ENCODE peak calls at places on chromosomes 16 and 17, in six cellular contexts. One of them, this sample, is unnamed.

GRCh38 chr16:22861585-22861984 is 47.6 kb downstream of the HS3ST2 start:
- DNase-seq in CD8-positive, alpha-beta T cell: no peak
- DNase-seq in AG09309: no peak
- DNase-seq in pancreas: no peak
- DNase-seq in uterus: no peak
- DNase-seq in lung: no peak
- DNase-seq in this sample: no peak

GRCh38 chr16:57988929-57989328 is 11.5 kb downstream of the ZNF319 start:
- DNase-seq in CD8-positive, alpha-beta T cell: no peak
- DNase-seq in AG09309: no peak
- DNase-seq in pancreas: no peak
- DNase-seq in uterus: no peak
- DNase-seq in lung: no peak
- DNase-seq in this sample: no peak

GRCh38 chr17:78130439-78131101 is at the start of gene TMC8:
- DNase-seq in CD8-positive, alpha-beta T cell: peak
- DNase-seq in AG09309: no peak
- DNase-seq in pancreas: no peak
- DNase-seq in uterus: no peak
- DNase-seq in lung: peak
- DNase-seq in this sample: peak

GRCh38 chr17:82278786-82279379 is 5.4 kb upstream of the CSNK1D start:
- DNase-seq in CD8-positive, alpha-beta T cell: no peak
- DNase-seq in AG09309: no peak
- DNase-seq in pancreas: no peak
- DNase-seq in uterus: no peak
- DNase-seq in lung: no peak
- DNase-seq in this sample: no peak

GRCh38 chr16:55120408-55120807 is 189.7 kb downstream of the IRX5 start:
- DNase-seq in CD8-positive, alpha-beta T cell: no peak
- DNase-seq in AG09309: peak
- DNase-seq in pancreas: no peak
- DNase-seq in uterus: no peak
- DNase-seq in lung: no peak
- DNase-seq in this sample: no peak

GRCh38 chr17:27283057-27283456 is 10.9 kb upstream of the WSB1 start:
- DNase-seq in CD8-positive, alpha-beta T cell: no peak
- DNase-seq in AG09309: no peak
- DNase-seq in pancreas: no peak
- DNase-seq in uterus: no peak
- DNase-seq in lung: no peak
- DNase-seq in this sample: no peak

GRCh38 chr17:42520540-42520951 is 15.5 kb upstream of the NAGLU start:
- DNase-seq in CD8-positive, alpha-beta T cell: no peak
- DNase-seq in AG09309: no peak
- DNase-seq in pancreas: no peak
- DNase-seq in uterus: no peak
- DNase-seq in lung: no peak
- DNase-seq in this sample: no peak

GRCh38 chr16:4322121-4323035 is 6.5 kb downstream of the GLIS2 start:
- DNase-seq in CD8-positive, alpha-beta T cell: no peak
- DNase-seq in AG09309: no peak
- DNase-seq in pancreas: peak
- DNase-seq in uterus: no peak
- DNase-seq in lung: no peak
- DNase-seq in this sample: no peak

GRCh38 chr16:16938009-16938408 is 532.8 kb downstream of the XYLT1 start:
- DNase-seq in CD8-positive, alpha-beta T cell: no peak
- DNase-seq in AG09309: no peak
- DNase-seq in pancreas: no peak
- DNase-seq in uterus: no peak
- DNase-seq in lung: no peak
- DNase-seq in this sample: no peak

GRCh38 chr16:16934660-16935059 is 536.1 kb downstream of the XYLT1 start:
- DNase-seq in CD8-positive, alpha-beta T cell: no peak
- DNase-seq in AG09309: no peak
- DNase-seq in pancreas: no peak
- DNase-seq in uterus: no peak
- DNase-seq in lung: no peak
- DNase-seq in this sample: no peak

GRCh38 chr16:16938980-16939379 is 531.8 kb downstream of the XYLT1 start:
- DNase-seq in CD8-positive, alpha-beta T cell: no peak
- DNase-seq in AG09309: no peak
- DNase-seq in pancreas: no peak
- DNase-seq in uterus: no peak
- DNase-seq in lung: no peak
- DNase-seq in this sample: no peak

GRCh38 chr16:16930309-16931000 is 540.3 kb downstream of the XYLT1 start:
- DNase-seq in CD8-positive, alpha-beta T cell: no peak
- DNase-seq in AG09309: no peak
- DNase-seq in pancreas: no peak
- DNase-seq in uterus: no peak
- DNase-seq in lung: no peak
- DNase-seq in this sample: no peak

GRCh38 chr16:16933861-16934260 is 536.9 kb downstream of the XYLT1 start:
- DNase-seq in CD8-positive, alpha-beta T cell: no peak
- DNase-seq in AG09309: no peak
- DNase-seq in pancreas: no peak
- DNase-seq in uterus: no peak
- DNase-seq in lung: no peak
- DNase-seq in this sample: no peak
- TF ChIP-seq CTCF in CD8-positive, alpha-beta T cell: no peak
- TF ChIP-seq CTCF in AG09309: no peak
- TF ChIP-seq CTCF in pancreas: no peak
- TF ChIP-seq CTCF in uterus: no peak
- TF ChIP-seq CTCF in lung: no peak
- TF ChIP-seq CTCF in this sample: no peak

GRCh38 chr17:35748979-35749378 is 4.1 kb downstream of the GAS2L2 start:
- DNase-seq in CD8-positive, alpha-beta T cell: no peak
- DNase-seq in AG09309: no peak
- DNase-seq in pancreas: no peak
- DNase-seq in uterus: no peak
- DNase-seq in lung: no peak
- DNase-seq in this sample: no peak

GRCh38 chr17:35748323-35748960 is 4.6 kb downstream of the GAS2L2 start:
- DNase-seq in CD8-positive, alpha-beta T cell: no peak
- DNase-seq in AG09309: no peak
- DNase-seq in pancreas: peak
- DNase-seq in uterus: no peak
- DNase-seq in lung: no peak
- DNase-seq in this sample: no peak

GRCh38 chr17:35746956-35747355 is 6.1 kb downstream of the GAS2L2 start:
- DNase-seq in CD8-positive, alpha-beta T cell: no peak
- DNase-seq in AG09309: no peak
- DNase-seq in pancreas: no peak
- DNase-seq in uterus: no peak
- DNase-seq in lung: no peak
- DNase-seq in this sample: no peak

GRCh38 chr17:35745749-35746320 is 7.2 kb downstream of the GAS2L2 start:
- DNase-seq in CD8-positive, alpha-beta T cell: no peak
- DNase-seq in AG09309: no peak
- DNase-seq in pancreas: no peak
- DNase-seq in uterus: no peak
- DNase-seq in lung: no peak
- DNase-seq in this sample: no peak

GRCh38 chr17:35747540-35748017 is 5.5 kb downstream of the GAS2L2 start:
- DNase-seq in CD8-positive, alpha-beta T cell: peak
- DNase-seq in AG09309: peak
- DNase-seq in pancreas: peak
- DNase-seq in uterus: peak
- DNase-seq in lung: peak
- DNase-seq in this sample: peak
- TF ChIP-seq CTCF in CD8-positive, alpha-beta T cell: peak
- TF ChIP-seq CTCF in AG09309: peak
- TF ChIP-seq CTCF in pancreas: peak
- TF ChIP-seq CTCF in uterus: peak
- TF ChIP-seq CTCF in lung: peak
- TF ChIP-seq CTCF in this sample: no peak

GRCh38 chr16:15044286-15044685 is 11.6 kb downstream of the NTAN1 start:
- DNase-seq in CD8-positive, alpha-beta T cell: no peak
- DNase-seq in AG09309: no peak
- DNase-seq in pancreas: no peak
- DNase-seq in uterus: no peak
- DNase-seq in lung: no peak
- DNase-seq in this sample: no peak

GRCh38 chr16:15043344-15043743 is 12.5 kb downstream of the NTAN1 start:
- DNase-seq in CD8-positive, alpha-beta T cell: no peak
- DNase-seq in AG09309: no peak
- DNase-seq in pancreas: no peak
- DNase-seq in uterus: no peak
- DNase-seq in lung: no peak
- DNase-seq in this sample: no peak

GRCh38 chr16:15038689-15039088 is 17.2 kb downstream of the NTAN1 start:
- DNase-seq in CD8-positive, alpha-beta T cell: no peak
- DNase-seq in AG09309: no peak
- DNase-seq in pancreas: no peak
- DNase-seq in uterus: no peak
- DNase-seq in lung: no peak
- DNase-seq in this sample: no peak

GRCh38 chr16:15037745-15038144 is 18.1 kb downstream of the NTAN1 start:
- DNase-seq in CD8-positive, alpha-beta T cell: no peak
- DNase-seq in AG09309: no peak
- DNase-seq in pancreas: no peak
- DNase-seq in uterus: no peak
- DNase-seq in lung: no peak
- DNase-seq in this sample: no peak

GRCh38 chr16:15041260-15042011 is 14.4 kb downstream of the NTAN1 start:
- DNase-seq in CD8-positive, alpha-beta T cell: no peak
- DNase-seq in AG09309: peak
- DNase-seq in pancreas: no peak
- DNase-seq in uterus: peak
- DNase-seq in lung: peak
- DNase-seq in this sample: peak
- TF ChIP-seq CTCF in CD8-positive, alpha-beta T cell: no peak
- TF ChIP-seq CTCF in AG09309: peak
- TF ChIP-seq CTCF in pancreas: no peak
- TF ChIP-seq CTCF in uterus: no peak
- TF ChIP-seq CTCF in lung: no peak
- TF ChIP-seq CTCF in this sample: no peak

GRCh38 chr17:12548558-12548957 is 117.1 kb upstream of the MYOCD start:
- DNase-seq in CD8-positive, alpha-beta T cell: no peak
- DNase-seq in AG09309: no peak
- DNase-seq in pancreas: no peak
- DNase-seq in uterus: no peak
- DNase-seq in lung: no peak
- DNase-seq in this sample: no peak

GRCh38 chr17:12547829-12548228 is 117.9 kb upstream of the MYOCD start:
- DNase-seq in CD8-positive, alpha-beta T cell: no peak
- DNase-seq in AG09309: no peak
- DNase-seq in pancreas: no peak
- DNase-seq in uterus: no peak
- DNase-seq in lung: no peak
- DNase-seq in this sample: no peak

GRCh38 chr17:12545877-12546513 is 119.7 kb upstream of the MYOCD start:
- DNase-seq in CD8-positive, alpha-beta T cell: no peak
- DNase-seq in AG09309: no peak
- DNase-seq in pancreas: peak
- DNase-seq in uterus: no peak
- DNase-seq in lung: no peak
- DNase-seq in this sample: no peak

GRCh38 chr17:12549499-12549901 is 116.2 kb upstream of the MYOCD start:
- DNase-seq in CD8-positive, alpha-beta T cell: no peak
- DNase-seq in AG09309: no peak
- DNase-seq in pancreas: no peak
- DNase-seq in uterus: no peak
- DNase-seq in lung: no peak
- DNase-seq in this sample: no peak

DNA sequence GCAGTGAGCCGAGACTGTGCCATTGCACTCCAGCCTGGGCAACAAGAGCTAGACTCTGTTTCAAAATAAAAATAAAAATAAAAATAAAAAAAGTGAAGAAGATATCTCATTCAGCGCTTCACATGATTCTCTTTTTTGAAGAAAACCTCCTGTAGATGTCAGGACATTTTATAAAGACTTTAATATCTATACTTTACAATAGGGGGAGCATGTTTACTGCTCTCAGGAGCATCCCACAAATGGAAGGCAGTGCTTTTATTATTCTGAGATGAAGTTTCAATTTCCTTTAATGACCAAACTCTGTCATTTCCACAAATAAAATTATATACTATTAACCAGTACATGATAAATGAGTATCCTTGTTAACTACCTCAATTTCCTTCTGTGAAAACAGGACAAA is 118.7 kb upstream of the MYOCD start:
- DNase-seq in CD8-positive, alpha-beta T cell: no peak
- DNase-seq in AG09309: no peak
- DNase-seq in pancreas: no peak
- DNase-seq in uterus: no peak
- DNase-seq in lung: no peak
- DNase-seq in this sample: no peak
- TF ChIP-seq CTCF in CD8-positive, alpha-beta T cell: no peak
- TF ChIP-seq CTCF in AG09309: no peak
- TF ChIP-seq CTCF in pancreas: no peak
- TF ChIP-seq CTCF in uterus: no peak
- TF ChIP-seq CTCF in lung: no peak
- TF ChIP-seq CTCF in this sample: no peak

GRCh38 chr16:88633684-88634140 is 4.7 kb upstream of the IL17C start:
- DNase-seq in CD8-positive, alpha-beta T cell: peak
- DNase-seq in AG09309: no peak
- DNase-seq in pancreas: no peak
- DNase-seq in uterus: no peak
- DNase-seq in lung: no peak
- DNase-seq in this sample: no peak
- TF ChIP-seq CTCF in CD8-positive, alpha-beta T cell: no peak
- TF ChIP-seq CTCF in AG09309: peak
- TF ChIP-seq CTCF in pancreas: no peak
- TF ChIP-seq CTCF in uterus: no peak
- TF ChIP-seq CTCF in lung: no peak
- TF ChIP-seq CTCF in this sample: no peak

DNA sequence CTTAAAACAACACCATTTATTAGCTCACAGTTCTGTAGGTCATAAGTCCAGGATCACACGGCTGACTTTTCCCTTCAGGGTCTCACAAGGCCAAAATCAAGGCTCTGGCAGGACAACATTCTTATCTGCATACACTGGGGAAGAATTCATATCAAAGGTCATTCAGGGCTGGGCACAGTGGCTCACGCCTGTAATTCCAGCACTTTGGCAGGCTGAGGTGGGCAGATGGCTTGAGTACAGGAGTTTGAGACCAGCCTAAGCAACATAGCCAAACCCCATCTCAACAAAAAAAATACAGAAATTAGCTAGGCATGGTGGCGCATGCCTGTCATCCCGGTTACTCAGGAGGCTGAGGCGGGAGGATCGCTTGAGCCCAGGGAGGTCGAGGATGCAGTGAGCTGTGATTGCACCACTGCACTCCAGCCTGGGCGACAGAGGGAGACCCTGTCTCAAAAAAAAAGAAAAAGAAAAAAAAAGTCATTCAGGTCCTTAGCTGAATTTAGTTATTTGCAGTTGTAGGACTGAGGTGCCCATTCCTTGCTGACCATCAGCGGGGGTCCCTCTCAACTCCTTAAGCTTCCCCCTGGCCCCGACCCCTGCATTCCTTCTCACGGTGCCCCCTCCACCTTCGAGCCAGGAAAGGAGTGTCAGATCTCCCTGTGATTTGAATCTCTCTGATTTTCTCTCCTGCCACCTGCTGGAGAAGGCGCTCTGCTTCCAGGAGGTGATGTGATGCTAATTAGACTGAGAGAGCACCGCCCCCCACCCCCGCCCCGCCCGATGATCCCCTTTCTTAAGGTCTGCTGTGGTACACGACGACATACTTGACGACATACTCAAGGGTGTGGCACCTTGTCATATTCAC is 91.8 kb upstream of the CLEC18A start:
- DNase-seq in CD8-positive, alpha-beta T cell: no peak
- DNase-seq in AG09309: no peak
- DNase-seq in pancreas: peak
- DNase-seq in uterus: no peak
- DNase-seq in lung: peak
- DNase-seq in this sample: no peak
- TF ChIP-seq CTCF in CD8-positive, alpha-beta T cell: no peak
- TF ChIP-seq CTCF in AG09309: no peak
- TF ChIP-seq CTCF in pancreas: peak
- TF ChIP-seq CTCF in uterus: peak
- TF ChIP-seq CTCF in lung: no peak
- TF ChIP-seq CTCF in this sample: no peak

This sample was measured in lower leg skin.